ENCODE peak calls at places on chromosomes 12 and 14, in seven cellular contexts. F is KG1; R is neuronal stem cell; O is activated CD8-positive, alpha-beta T cell treated with anti-CD3 and anti-CD28 coated beads, Interleukin-2, amount 10 ng/mL, durations not matched to agents 7 days and 5 days; E is stimulated activated CD4-positive, alpha-beta T cell treated with anti-CD3 and anti-CD28 coated beads, Interleukin-4, amount 100 ng/mL, for 24 hours; G is AG08395; U is activated naive CD8-positive, alpha-beta T cell treated with anti-CD3 and anti-CD28 coated beads, Interleukin-2, amount 10 ng/mL, durations not matched to agents 7 days and 5 days. V is an unnamed sample.

GRCh38 chr14:99938896-99939295 is 126.3 kb upstream of the EVL start:
- DNase-seq in G (no peak), O (no peak), R (no peak), E (no peak), F (no peak), U (no peak), V (no peak)

GRCh38 chr14:65333926-65334687 is 78.4 kb upstream of the FUT8 start:
- DNase-seq in E (no peak), U (no peak), G (peak), F (no peak), R (no peak), O (no peak), V (peak)

GRCh38 chr12:114709112-114709511 is 25.1 kb upstream of the TBX3 start:
- DNase-seq in U (no peak), G (no peak), R (no peak), F (no peak), E (no peak), O (no peak), V (no peak)

GRCh38 chr14:69398818-69399210 is 322 bp downstream of the SLC39A9 start:
- DNase-seq in F (no peak), O (no peak), E (no peak), G (no peak), U (no peak), R (no peak), V (no peak)

GRCh38 chr12:31712877-31713276 is 15.9 kb downstream of the AMN1 start:
- DNase-seq in R (no peak), E (no peak), F (no peak), O (no peak), G (no peak), U (no peak), V (no peak)

GRCh38 chr14:89973234-89973823 is 17.6 kb downstream of the TDP1 start:
- DNase-seq in R (peak), O (peak), G (peak), F (peak), U (peak), E (peak), V (peak)

GRCh38 chr12:68695454-68695853 is 8.7 kb downstream of the NUP107 start:
- DNase-seq in U (no peak), O (no peak), R (no peak), G (no peak), F (no peak), E (no peak), V (no peak)

GRCh38 chr14:64244279-64244678 is 49.9 kb downstream of the ESR2 start:
- DNase-seq in G (no peak), R (no peak), O (no peak), F (no peak), U (no peak), E (no peak), V (no peak)

GRCh38 chr12:57905812-57906475 is 35.4 kb upstream of the ATP23 start:
- DNase-seq in R (no peak), F (no peak), U (no peak), E (no peak), O (no peak), G (no peak), V (no peak)

GRCh38 chr12:26878661-26879119 is 45.7 kb upstream of the ITPR2 start:
- DNase-seq in O (no peak), E (no peak), U (no peak), G (no peak), F (peak), R (no peak), V (no peak)

GRCh38 chr14:75457648-75458165 is 29.9 kb downstream of the JDP2 start:
- DNase-seq in O (no peak), E (no peak), R (no peak), U (no peak), F (no peak), G (no peak), V (no peak)

GRCh38 chr12:54207539-54208267 is 18.9 kb upstream of the SMUG1 start:
- DNase-seq in F (no peak), E (peak), U (peak), R (peak), O (peak), G (peak), V (peak)

GRCh38 chr12:43882578-43883178 is 46.8 kb downstream of the TMEM117 start:
- DNase-seq in E (peak), U (no peak), F (peak), O (peak), G (peak), R (peak), V (peak)

GRCh38 chr12:27305673-27306504 is 26.7 kb upstream of the BMAL2 start:
- DNase-seq in R (no peak), E (no peak), O (no peak), U (no peak), G (peak), F (no peak), V (peak)

GRCh38 chr12:40692617-40693502 is 621 bp downstream of the CNTN1 start:
- DNase-seq in E (no peak), G (no peak), F (no peak), O (no peak), R (peak), U (no peak), V (peak)

GRCh38 chr12:26749781-26750180 is 83.2 kb downstream of the ITPR2 start:
- DNase-seq in F (no peak), E (no peak), U (no peak), R (no peak), O (no peak), G (no peak), V (no peak)

GRCh38 chr12:68451261-68452091 is 119.3 kb upstream of the MDM1 start:
- DNase-seq in G (peak), R (no peak), U (peak), E (peak), F (peak), O (peak), V (peak)

GRCh38 chr12:57732270-57732669 is 6.3 kb downstream of the AGAP2 start:
- DNase-seq in G (no peak), F (no peak), E (no peak), O (no peak), R (no peak), U (no peak), V (no peak)

GRCh38 chr12:49777341-49777740 is 36.0 kb downstream of the TMBIM6 start:
- DNase-seq in O (no peak), F (no peak), U (no peak), R (no peak), G (no peak), E (no peak), V (no peak)

GRCh38 chr12:55850893-55851292 is 8.2 kb upstream of the MMP19 start:
- DNase-seq in O (no peak), U (no peak), F (no peak), E (no peak), G (no peak), R (no peak), V (no peak)